ENCODE peak calls at places on chromosomes 16 and 17, in six cellular contexts. M is cardiac muscle cell, G is HCT116, L is lung, W is body of pancreas, B is left ventricle myocardium inferior. K is an unnamed sample.

GRCh38 chr16:2968368-2968737 is 795 bp upstream of the PAQR4 start:
- DNase-seq in G (peak; percentile 63), W (no peak), L (no peak), M (no peak), B (no peak), K (no peak)

GRCh38 chr17:13140750-13141149 is 122.9 kb upstream of the ELAC2 start:
- DNase-seq in L (no peak), M (peak; percentile 13), W (no peak), B (no peak), G (no peak), K (no peak)

GRCh38 chr17:49249890-49250522 is 19.4 kb upstream of the PHOSPHO1 start:
- DNase-seq in B (no peak), W (no peak), M (no peak), L (no peak), G (no peak), K (no peak)

GRCh38 chr16:73846292-73846849 is 450.2 kb upstream of the PSMD7 start:
- DNase-seq in B (no peak), G (no peak), M (no peak), W (no peak), L (no peak), K (no peak)

GRCh38 chr16:55264949-55265348 is 59.1 kb upstream of the IRX6 start:
- DNase-seq in W (no peak), M (no peak), B (no peak), L (peak; percentile 29), G (no peak), K (no peak)

GRCh38 chr17:42819939-42820535 is 4.0 kb downstream of the BECN1 start:
- DNase-seq in L (peak; percentile 49), G (peak; percentile 21), B (peak; percentile 40), M (peak; percentile 67), W (peak; percentile 78), K (peak; percentile 71)

GRCh38 chr16:57609541-57610401 is 18.7 kb upstream of the ADGRG1 start:
- DNase-seq in M (peak; percentile 59), L (no peak), G (no peak), W (peak; percentile 71), B (no peak), K (peak; percentile 52)

GRCh38 chr17:61196799-61197198 is 202.8 kb upstream of the TBX2 start:
- DNase-seq in G (no peak), M (no peak), L (no peak), B (no peak), W (no peak), K (no peak)

GRCh38 chr16:80300456-80300855 is 240.3 kb upstream of the DYNLRB2 start:
- DNase-seq in G (no peak), B (no peak), L (no peak), M (no peak), W (no peak), K (no peak)

GRCh38 chr16:73771196-73771595 is 525.4 kb upstream of the PSMD7 start:
- DNase-seq in G (no peak), B (no peak), L (no peak), W (no peak), M (peak; percentile 2), K (no peak)

GRCh38 chr16:31271621-31272190 is 11.9 kb downstream of the ITGAM start:
- DNase-seq in L (no peak), M (no peak), W (no peak), B (no peak), G (no peak), K (no peak)

GRCh38 chr16:57329718-57330327 is 28.8 kb upstream of the CCL22 start:
- DNase-seq in W (no peak), B (no peak), G (no peak), M (no peak), L (no peak), K (no peak)

GRCh38 chr17:40714473-40714872 is 10.9 kb upstream of the KRT24 start:
- DNase-seq in B (no peak), W (no peak), G (no peak), L (no peak), M (no peak), K (no peak)

GRCh38 chr16:22116095-22116700 is 23.9 kb downstream of the VWA3A start:
- DNase-seq in G (no peak), B (no peak), M (no peak), L (no peak), W (no peak), K (no peak)

GRCh38 chr16:29815032-29815721 is 775 bp upstream of the PAGR1 start:
- DNase-seq in G (no peak), M (peak; percentile 23), L (no peak), W (peak; percentile 38), B (peak; percentile 51), K (peak; percentile 68)

GRCh38 chr17:31266042-31266441 is 31.0 kb downstream of the OMG start:
- DNase-seq in M (no peak), L (no peak), G (no peak), B (no peak), W (no peak), K (no peak)
- TF ChIP-seq CTCF in M (peak; percentile 24), L (peak; percentile 13), G (peak; percentile 52), B (no peak), W (no peak), K (no peak)

DNA sequence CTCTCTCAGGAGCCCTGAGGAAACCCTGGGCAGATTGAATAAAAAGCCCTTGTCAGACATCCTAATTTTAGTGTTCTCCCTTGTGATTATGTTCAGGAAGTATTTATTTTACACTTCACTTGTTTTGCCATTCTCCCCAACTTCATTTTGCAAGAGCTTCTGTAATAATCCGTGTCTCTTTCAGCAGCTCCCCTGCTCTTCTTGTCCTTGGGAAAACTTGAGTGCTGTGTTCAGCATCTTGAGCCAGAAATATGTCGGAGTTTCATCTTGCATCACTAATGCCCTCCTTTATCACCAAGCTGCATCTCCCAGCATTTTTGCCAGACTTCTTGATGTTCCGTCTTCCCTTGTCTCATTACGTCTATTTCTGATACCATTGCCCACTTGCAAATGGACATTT is 486.5 kb upstream of the EEF2KMT start:
- DNase-seq in L (no peak), W (no peak), B (no peak), G (no peak), M (no peak), K (no peak)
- H3K4me1 ChIP-seq in L (no peaks in the 10 kb centered on the region), W (no peaks in the 10 kb centered on the region), B (no peaks in the 10 kb centered on the region), G (no peaks in the 10 kb centered on the region), M (no peaks in the 10 kb centered on the region), K (no peaks in the 10 kb centered on the region)

DNA sequence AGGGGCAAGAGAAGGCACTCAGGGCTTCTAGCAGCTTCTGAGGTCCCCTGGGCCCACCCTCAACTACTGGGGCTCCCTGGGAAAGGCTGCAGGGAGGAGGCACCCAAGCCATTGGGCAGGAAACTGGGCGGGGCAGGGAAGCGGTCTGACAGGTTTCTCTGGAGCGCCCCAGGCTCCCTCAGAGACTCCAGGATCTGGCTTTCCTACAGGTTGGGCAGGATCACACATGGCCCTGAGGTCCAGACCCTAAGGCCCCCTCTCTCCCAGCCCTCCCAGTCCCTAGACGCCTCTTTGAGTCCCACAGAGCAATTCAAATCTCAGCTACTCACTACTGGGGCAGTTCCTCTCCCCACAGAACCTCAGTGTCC is 14.3 kb downstream of the JUP start:
- DNase-seq in W (peak; percentile 82), L (peak; percentile 72), B (no peak), G (no peak), M (no peak), K (peak; percentile 90)
- H3K4me3 ChIP-seq in W (no peak overlapping the region), L (no peak overlapping the region), B (no peak overlapping the region), G (peak overlapping the region; percentile 47), M (no peak overlapping the region), K (no peak overlapping the region)

GRCh38 chr17:27603446-27603820 is 27.6 kb upstream of the LGALS9 start:
- DNase-seq in B (no peak), M (no peak), G (no peak), W (no peak), L (no peak), K (no peak)
- TF ChIP-seq CTCF in B (peak; percentile 6), M (no peak), G (no peak), W (no peak), L (no peak), K (no peak)

GRCh38 chr17:83089322-83090156 is 10.1 kb downstream of the METRNL start:
- DNase-seq in G (no peak), M (no peak), L (no peak), B (no peak), W (no peak), K (peak; percentile 86)

GRCh38 chr17:83087788-83088360 is 8.5 kb downstream of the METRNL start:
- DNase-seq in M (no peak), L (no peak), W (no peak), G (no peak), B (no peak), K (no peak)

GRCh38 chr17:83086907-83087787 is 7.7 kb downstream of the METRNL start:
- DNase-seq in G (no peak), L (no peak), B (no peak), M (no peak), W (no peak), K (no peak)

GRCh38 chr17:83090424-83091256 is 11.2 kb downstream of the METRNL start:
- DNase-seq in B (no peak), L (no peak), G (no peak), M (no peak), W (no peak), K (no peak)

GRCh38 chr17:83088451-83089321 is 9.3 kb downstream of the METRNL start:
- DNase-seq in B (no peak), M (no peak), L (no peak), W (no peak), G (no peak), K (no peak)
- H3K4me1 ChIP-seq in B (peaks cover 89% of the 10 kb centered on the region), M (no peaks in the 10 kb centered on the region), L (no peaks in the 10 kb centered on the region), W (peaks cover 51% of the 10 kb centered on the region), G (peaks cover 10% of the 10 kb centered on the region), K (peaks cover 50% of the 10 kb centered on the region)